ENCODE peak calls at places on chromosomes 11 and 22, in nine cellular contexts. One of them, this sample, is unnamed.

GRCh38 chr22:43754176-43754575 is 57.9 kb downstream of the EFCAB6 start:
- DNase-seq in CD4-positive, alpha-beta T cell: no peak
- DNase-seq in activated naive CD4-positive, alpha-beta T cell: no peak
- DNase-seq in activated naive CD8-positive, alpha-beta T cell treated with anti-CD3 and anti-CD28 coated beads, Interleukin-2, amount 50 U/mL, for 16 hours: no peak
- DNase-seq in Calu3: no peak
- DNase-seq in EL: no peak
- DNase-seq in anterior cingulate cortex: no peak
- DNase-seq in mesendoderm: no peak
- DNase-seq in NAMALWA: no peak
- DNase-seq in this sample: no peak

GRCh38 chr22:39364646-39365405 is 15.0 kb downstream of the SYNGR1 start:
- DNase-seq in anterior cingulate cortex: no peak
- DNase-seq in Calu3: no peak
- DNase-seq in EL: peak; percentile 69
- DNase-seq in mesendoderm: no peak
- DNase-seq in CD4-positive, alpha-beta T cell: no peak
- DNase-seq in activated naive CD4-positive, alpha-beta T cell: no peak
- DNase-seq in NAMALWA: no peak
- DNase-seq in activated naive CD8-positive, alpha-beta T cell treated with anti-CD3 and anti-CD28 coated beads, Interleukin-2, amount 50 U/mL, for 16 hours: no peak
- DNase-seq in this sample: no peak

GRCh38 chr22:17872491-17872890 is 98.2 kb upstream of the BID start:
- DNase-seq in activated naive CD4-positive, alpha-beta T cell: no peak
- DNase-seq in NAMALWA: no peak
- DNase-seq in EL: no peak
- DNase-seq in anterior cingulate cortex: no peak
- DNase-seq in CD4-positive, alpha-beta T cell: no peak
- DNase-seq in activated naive CD8-positive, alpha-beta T cell treated with anti-CD3 and anti-CD28 coated beads, Interleukin-2, amount 50 U/mL, for 16 hours: no peak
- DNase-seq in mesendoderm: no peak
- DNase-seq in Calu3: no peak
- DNase-seq in this sample: no peak

GRCh38 chr11:65663634-65664200 is 1.0 kb upstream of the RELA start:
- DNase-seq in NAMALWA: peak; percentile 52
- DNase-seq in anterior cingulate cortex: no peak
- DNase-seq in activated naive CD8-positive, alpha-beta T cell treated with anti-CD3 and anti-CD28 coated beads, Interleukin-2, amount 50 U/mL, for 16 hours: no peak
- DNase-seq in CD4-positive, alpha-beta T cell: peak; percentile 32
- DNase-seq in activated naive CD4-positive, alpha-beta T cell: no peak
- DNase-seq in EL: peak; percentile 55
- DNase-seq in Calu3: peak; percentile 32
- DNase-seq in mesendoderm: no peak
- DNase-seq in this sample: peak; percentile 58

GRCh38 chr11:69218271-69218682 is 62.5 kb downstream of the SMIM38 start:
- DNase-seq in anterior cingulate cortex: no peak
- DNase-seq in CD4-positive, alpha-beta T cell: no peak
- DNase-seq in activated naive CD4-positive, alpha-beta T cell: no peak
- DNase-seq in EL: no peak
- DNase-seq in Calu3: no peak
- DNase-seq in mesendoderm: no peak
- DNase-seq in activated naive CD8-positive, alpha-beta T cell treated with anti-CD3 and anti-CD28 coated beads, Interleukin-2, amount 50 U/mL, for 16 hours: no peak
- DNase-seq in NAMALWA: no peak
- DNase-seq in this sample: no peak

GRCh38 chr22:47107431-47107830 is 345.0 kb downstream of the TBC1D22A start:
- DNase-seq in mesendoderm: no peak
- DNase-seq in activated naive CD4-positive, alpha-beta T cell: no peak
- DNase-seq in NAMALWA: no peak
- DNase-seq in anterior cingulate cortex: no peak
- DNase-seq in CD4-positive, alpha-beta T cell: no peak
- DNase-seq in activated naive CD8-positive, alpha-beta T cell treated with anti-CD3 and anti-CD28 coated beads, Interleukin-2, amount 50 U/mL, for 16 hours: no peak
- DNase-seq in EL: peak; percentile 78
- DNase-seq in Calu3: no peak
- DNase-seq in this sample: no peak

GRCh38 chr11:129636926-129637325 is 178.7 kb upstream of the TMEM45B start:
- DNase-seq in Calu3: no peak
- DNase-seq in EL: no peak
- DNase-seq in CD4-positive, alpha-beta T cell: no peak
- DNase-seq in activated naive CD8-positive, alpha-beta T cell treated with anti-CD3 and anti-CD28 coated beads, Interleukin-2, amount 50 U/mL, for 16 hours: no peak
- DNase-seq in activated naive CD4-positive, alpha-beta T cell: no peak
- DNase-seq in mesendoderm: no peak
- DNase-seq in anterior cingulate cortex: no peak
- DNase-seq in NAMALWA: no peak
- DNase-seq in this sample: no peak

GRCh38 chr11:78646564-78647185 is 72.0 kb upstream of the NARS2 start:
- DNase-seq in NAMALWA: peak; percentile 68
- DNase-seq in CD4-positive, alpha-beta T cell: peak; percentile 39
- DNase-seq in activated naive CD4-positive, alpha-beta T cell: peak; percentile 15
- DNase-seq in mesendoderm: peak; percentile 71
- DNase-seq in EL: peak; percentile 31
- DNase-seq in activated naive CD8-positive, alpha-beta T cell treated with anti-CD3 and anti-CD28 coated beads, Interleukin-2, amount 50 U/mL, for 16 hours: no peak
- DNase-seq in Calu3: peak; percentile 74
- DNase-seq in anterior cingulate cortex: no peak
- DNase-seq in this sample: peak; percentile 13

GRCh38 chr11:60699282-60699681 is at the start of gene MS4A8:
- DNase-seq in activated naive CD4-positive, alpha-beta T cell: no peak
- DNase-seq in CD4-positive, alpha-beta T cell: no peak
- DNase-seq in NAMALWA: no peak
- DNase-seq in Calu3: peak; percentile 33
- DNase-seq in activated naive CD8-positive, alpha-beta T cell treated with anti-CD3 and anti-CD28 coated beads, Interleukin-2, amount 50 U/mL, for 16 hours: no peak
- DNase-seq in mesendoderm: no peak
- DNase-seq in anterior cingulate cortex: no peak
- DNase-seq in EL: no peak
- DNase-seq in this sample: no peak

GRCh38 chr11:57647960-57648776 is 1.5 kb downstream of the YPEL4 start:
- DNase-seq in activated naive CD8-positive, alpha-beta T cell treated with anti-CD3 and anti-CD28 coated beads, Interleukin-2, amount 50 U/mL, for 16 hours: no peak
- DNase-seq in NAMALWA: no peak
- DNase-seq in CD4-positive, alpha-beta T cell: no peak
- DNase-seq in anterior cingulate cortex: no peak
- DNase-seq in EL: no peak
- DNase-seq in activated naive CD4-positive, alpha-beta T cell: no peak
- DNase-seq in mesendoderm: peak; percentile 41
- DNase-seq in Calu3: no peak
- DNase-seq in this sample: no peak

GRCh38 chr11:102882389-102883024 is 7.7 kb upstream of the MMP12 start:
- DNase-seq in CD4-positive, alpha-beta T cell: no peak
- DNase-seq in activated naive CD8-positive, alpha-beta T cell treated with anti-CD3 and anti-CD28 coated beads, Interleukin-2, amount 50 U/mL, for 16 hours: no peak
- DNase-seq in anterior cingulate cortex: no peak
- DNase-seq in Calu3: no peak
- DNase-seq in mesendoderm: no peak
- DNase-seq in EL: peak; percentile 60
- DNase-seq in NAMALWA: peak; percentile 7
- DNase-seq in activated naive CD4-positive, alpha-beta T cell: no peak
- DNase-seq in this sample: peak; percentile 17

GRCh38 chr22:49057910-49058309 is 769.8 kb downstream of the BRD1 start:
- DNase-seq in CD4-positive, alpha-beta T cell: no peak
- DNase-seq in mesendoderm: no peak
- DNase-seq in NAMALWA: no peak
- DNase-seq in EL: no peak
- DNase-seq in anterior cingulate cortex: no peak
- DNase-seq in Calu3: no peak
- DNase-seq in activated naive CD4-positive, alpha-beta T cell: no peak
- DNase-seq in activated naive CD8-positive, alpha-beta T cell treated with anti-CD3 and anti-CD28 coated beads, Interleukin-2, amount 50 U/mL, for 16 hours: no peak
- DNase-seq in this sample: no peak

GRCh38 chr11:101444164-101444563 is 139.6 kb downstream of the TRPC6 start:
- DNase-seq in mesendoderm: no peak
- DNase-seq in NAMALWA: no peak
- DNase-seq in CD4-positive, alpha-beta T cell: no peak
- DNase-seq in EL: peak; percentile 47
- DNase-seq in activated naive CD4-positive, alpha-beta T cell: no peak
- DNase-seq in anterior cingulate cortex: no peak
- DNase-seq in Calu3: peak; percentile 21
- DNase-seq in activated naive CD8-positive, alpha-beta T cell treated with anti-CD3 and anti-CD28 coated beads, Interleukin-2, amount 50 U/mL, for 16 hours: no peak
- DNase-seq in this sample: peak; percentile 22

GRCh38 chr11:46635557-46636139 is 18.3 kb downstream of the ATG13 start:
- DNase-seq in anterior cingulate cortex: no peak
- DNase-seq in NAMALWA: no peak
- DNase-seq in EL: no peak
- DNase-seq in mesendoderm: no peak
- DNase-seq in Calu3: no peak
- DNase-seq in activated naive CD8-positive, alpha-beta T cell treated with anti-CD3 and anti-CD28 coated beads, Interleukin-2, amount 50 U/mL, for 16 hours: no peak
- DNase-seq in CD4-positive, alpha-beta T cell: no peak
- DNase-seq in activated naive CD4-positive, alpha-beta T cell: no peak
- DNase-seq in this sample: no peak

GRCh38 chr11:117842131-117842941 is 17.8 kb upstream of the FXYD2 start:
- DNase-seq in CD4-positive, alpha-beta T cell: no peak
- DNase-seq in anterior cingulate cortex: no peak
- DNase-seq in NAMALWA: no peak
- DNase-seq in EL: no peak
- DNase-seq in Calu3: no peak
- DNase-seq in mesendoderm: no peak
- DNase-seq in activated naive CD4-positive, alpha-beta T cell: no peak
- DNase-seq in activated naive CD8-positive, alpha-beta T cell treated with anti-CD3 and anti-CD28 coated beads, Interleukin-2, amount 50 U/mL, for 16 hours: no peak
- DNase-seq in this sample: no peak

GRCh38 chr11:3854977-3855807 is at the start of gene STIM1:
- DNase-seq in activated naive CD4-positive, alpha-beta T cell: peak; percentile 97
- DNase-seq in CD4-positive, alpha-beta T cell: peak; percentile 96
- DNase-seq in NAMALWA: peak; percentile 97
- DNase-seq in EL: peak; percentile 93
- DNase-seq in mesendoderm: peak; percentile 96
- DNase-seq in Calu3: peak; percentile 97
- DNase-seq in activated naive CD8-positive, alpha-beta T cell treated with anti-CD3 and anti-CD28 coated beads, Interleukin-2, amount 50 U/mL, for 16 hours: peak; percentile 97
- DNase-seq in anterior cingulate cortex: peak; percentile 93
- DNase-seq in this sample: peak; percentile 85

GRCh38 chr22:35593885-35594470 is 23.2 kb downstream of the MB start:
- DNase-seq in activated naive CD4-positive, alpha-beta T cell: no peak
- DNase-seq in activated naive CD8-positive, alpha-beta T cell treated with anti-CD3 and anti-CD28 coated beads, Interleukin-2, amount 50 U/mL, for 16 hours: no peak
- DNase-seq in EL: no peak
- DNase-seq in mesendoderm: no peak
- DNase-seq in Calu3: no peak
- DNase-seq in anterior cingulate cortex: no peak
- DNase-seq in NAMALWA: no peak
- DNase-seq in CD4-positive, alpha-beta T cell: no peak
- DNase-seq in this sample: no peak